ENCODE peak calls at places on chromosome 4, in five cellular contexts. D is HFFc6; K is foreskin fibroblast; O is Caki2; E is stimulated activated CD4-positive, alpha-beta T cell treated with anti-CD3 and anti-CD28 coated beads, Interleukin-2, amount 100 ng/mL, for 48 hours. J is an unnamed sample.

GRCh38 chr4:185803015-185803414 is 9.0 kb downstream of the SORBS2 start:
- DNase-seq in D (no peak), K (no peak), O (no peak), E (no peak), J (no peak)

GRCh38 chr4:142656178-142656577 is 189.9 kb downstream of the INPP4B start:
- DNase-seq in D (no peak), K (peak), O (peak), E (peak), J (no peak)

GRCh38 chr4:102474736-102475504 is 26.2 kb upstream of the NFKB1 start:
- DNase-seq in D (no peak), K (no peak), O (no peak), E (no peak), J (no peak)

GRCh38 chr4:8606476-8606875 is 13.9 kb downstream of the CPZ start:
- DNase-seq in D (no peak), K (no peak), O (no peak), E (no peak), J (no peak)

GRCh38 chr4:1570291-1571164 is 113.6 kb downstream of the FAM53A start:
- DNase-seq in D (no peak), K (no peak), O (no peak), E (no peak), J (peak)

GRCh38 chr4:114383721-114384120 is 214.9 kb upstream of the UGT8 start:
- DNase-seq in D (peak), K (peak), O (no peak), E (no peak), J (no peak)

GRCh38 chr4:92988301-92988700 is 684.5 kb downstream of the GRID2 start:
- DNase-seq in D (no peak), K (peak), O (no peak), E (no peak), J (no peak)

GRCh38 chr4:99221980-99222379 is 2.9 kb upstream of the ADH6 start:
- DNase-seq in D (no peak), K (peak), O (no peak), E (no peak), J (no peak)

GRCh38 chr4:10706236-10706635 is 21.7 kb upstream of the CLNK start:
- DNase-seq in D (no peak), K (peak), O (no peak), E (no peak), J (no peak)

GRCh38 chr4:113316879-113317278 is 267.4 kb downstream of the ANK2 start:
- DNase-seq in D (no peak), K (no peak), O (no peak), E (no peak), J (no peak)

GRCh38 chr4:80134936-80135701 is 62.1 kb upstream of the ANTXR2 start:
- DNase-seq in D (no peak), K (no peak), O (no peak), E (no peak), J (no peak)

GRCh38 chr4:156779774-156780173 is 191.8 kb downstream of the PDGFC start:
- DNase-seq in D (peak), K (peak), O (peak), E (no peak), J (no peak)

GRCh38 chr4:111494471-111494870 is 650.8 kb upstream of the FAM241A start:
- DNase-seq in D (peak), K (no peak), O (no peak), E (no peak), J (no peak)

GRCh38 chr4:86961605-86962295 is 26.9 kb downstream of the AFF1 start:
- DNase-seq in D (peak), K (no peak), O (peak), E (no peak), J (no peak)

GRCh38 chr4:8846046-8846720 is 25.5 kb downstream of the HMX1 start:
- DNase-seq in D (no peak), K (no peak), O (no peak), E (no peak), J (peak)

GRCh38 chr4:32499176-32499575 is 1779.0 kb downstream of the PCDH7 start:
- DNase-seq in D (no peak), K (peak), O (peak), E (no peak), J (no peak)

GRCh38 chr4:104747635-104748034 is 252.9 kb upstream of the CXXC4 start:
- DNase-seq in D (no peak), K (no peak), O (no peak), E (no peak), J (no peak)

GRCh38 chr4:13522282-13523104 is 21.8 kb downstream of the NKX3-2 start:
- DNase-seq in D (no peak), K (peak), O (no peak), E (no peak), J (no peak)

GRCh38 chr4:88975925-88976511 is 81.0 kb downstream of the FAM13A start:
- DNase-seq in D (no peak), K (peak), O (no peak), E (no peak), J (no peak)

GRCh38 chr4:3629665-3630064 is 97.4 kb upstream of the LRPAP1 start:
- DNase-seq in D (no peak), K (no peak), O (no peak), E (no peak), J (no peak)

GRCh38 chr4:87492617-87493016 is 36.6 kb downstream of the SPARCL1 start:
- DNase-seq in D (no peak), K (no peak), O (no peak), E (no peak), J (no peak)

GRCh38 chr4:32519060-32519459 is 1798.9 kb downstream of the PCDH7 start:
- DNase-seq in D (no peak), K (peak), O (peak), E (no peak), J (no peak)

J was measured in sigmoid colon.